ENCODE peak calls at places on chromosome 17, in six cellular contexts. One of them, this sample, is unnamed.

GRCh38 chr17:27442702-27443101 is 13.5 kb upstream of the KSR1 start:
- DNase-seq in mesenchymal stem cell: no peak
- DNase-seq in H9: no peak
- DNase-seq in H1: no peak
- DNase-seq in neuronal stem cell: no peak
- DNase-seq in IMR-90: no peak
- DNase-seq in this sample: no peak

GRCh38 chr17:3033741-3034577 is 29.4 kb downstream of the OR1D5 start:
- DNase-seq in mesenchymal stem cell: no peak
- DNase-seq in IMR-90: no peak
- DNase-seq in neuronal stem cell: no peak
- DNase-seq in H1: peak
- DNase-seq in H9: no peak
- DNase-seq in this sample: no peak

GRCh38 chr17:34259151-34259550 is 4.1 kb downstream of the CCL2 start:
- DNase-seq in H9: no peak
- DNase-seq in neuronal stem cell: no peak
- DNase-seq in IMR-90: peak
- DNase-seq in mesenchymal stem cell: no peak
- DNase-seq in H1: no peak
- DNase-seq in this sample: no peak

GRCh38 chr17:79391808-79392233 is 219.0 kb downstream of the RBFOX3 start:
- DNase-seq in neuronal stem cell: peak
- DNase-seq in H9: peak
- DNase-seq in H1: peak
- DNase-seq in mesenchymal stem cell: peak
- DNase-seq in IMR-90: peak
- DNase-seq in this sample: peak

GRCh38 chr17:21028192-21028591 is 14.6 kb downstream of the USP22 start:
- DNase-seq in IMR-90: no peak
- DNase-seq in mesenchymal stem cell: no peak
- DNase-seq in neuronal stem cell: no peak
- DNase-seq in H9: no peak
- DNase-seq in H1: no peak
- DNase-seq in this sample: no peak

GRCh38 chr17:16937431-16937830 is 34.5 kb downstream of the TNFRSF13B start:
- DNase-seq in H9: no peak
- DNase-seq in mesenchymal stem cell: no peak
- DNase-seq in IMR-90: no peak
- DNase-seq in neuronal stem cell: no peak
- DNase-seq in H1: no peak
- DNase-seq in this sample: no peak

GRCh38 chr17:32569171-32570080 is 82.6 kb downstream of the CDK5R1 start:
- DNase-seq in mesenchymal stem cell: peak
- DNase-seq in neuronal stem cell: no peak
- DNase-seq in H1: peak
- DNase-seq in IMR-90: no peak
- DNase-seq in H9: no peak
- DNase-seq in this sample: peak

GRCh38 chr17:43766413-43767052 is 7.9 kb upstream of the SOST start:
- DNase-seq in IMR-90: peak
- DNase-seq in mesenchymal stem cell: peak
- DNase-seq in H9: peak
- DNase-seq in H1: peak
- DNase-seq in neuronal stem cell: peak
- DNase-seq in this sample: peak

GRCh38 chr17:50893183-50893993 is 27.2 kb upstream of the TOB1 start:
- DNase-seq in H1: no peak
- DNase-seq in IMR-90: peak
- DNase-seq in mesenchymal stem cell: peak
- DNase-seq in neuronal stem cell: no peak
- DNase-seq in H9: no peak
- DNase-seq in this sample: no peak

GRCh38 chr17:32267690-32268205 is 2.1 kb downstream of the RHBDL3 start:
- DNase-seq in H9: peak
- DNase-seq in neuronal stem cell: no peak
- DNase-seq in H1: peak
- DNase-seq in mesenchymal stem cell: peak
- DNase-seq in IMR-90: no peak
- DNase-seq in this sample: no peak

GRCh38 chr17:73546770-73547345 is 97.4 kb downstream of the SDK2 start:
- DNase-seq in neuronal stem cell: peak
- DNase-seq in H9: peak
- DNase-seq in H1: peak
- DNase-seq in mesenchymal stem cell: peak
- DNase-seq in IMR-90: no peak
- DNase-seq in this sample: peak

GRCh38 chr17:76726231-76726765 is at the start of gene JMJD6:
- DNase-seq in IMR-90: peak
- DNase-seq in mesenchymal stem cell: peak
- DNase-seq in H1: peak
- DNase-seq in neuronal stem cell: peak
- DNase-seq in H9: peak
- DNase-seq in this sample: no peak

GRCh38 chr17:73686961-73687360 is 42.7 kb upstream of the SDK2 start:
- DNase-seq in mesenchymal stem cell: no peak
- DNase-seq in H9: no peak
- DNase-seq in IMR-90: no peak
- DNase-seq in neuronal stem cell: no peak
- DNase-seq in H1: peak
- DNase-seq in this sample: no peak

GRCh38 chr17:73215414-73215813 is 22.6 kb downstream of the COG1 start:
- DNase-seq in IMR-90: no peak
- DNase-seq in mesenchymal stem cell: no peak
- DNase-seq in H1: no peak
- DNase-seq in H9: peak
- DNase-seq in neuronal stem cell: no peak
- DNase-seq in this sample: no peak

GRCh38 chr17:32357615-32358014 is 7.7 kb downstream of the ZNF207 start:
- DNase-seq in neuronal stem cell: no peak
- DNase-seq in H9: no peak
- DNase-seq in mesenchymal stem cell: no peak
- DNase-seq in IMR-90: no peak
- DNase-seq in H1: no peak
- DNase-seq in this sample: no peak

GRCh38 chr17:39543669-39544068 is 64.1 kb downstream of the NEUROD2 start:
- DNase-seq in neuronal stem cell: no peak
- DNase-seq in IMR-90: no peak
- DNase-seq in mesenchymal stem cell: no peak
- DNase-seq in H9: no peak
- DNase-seq in H1: no peak
- DNase-seq in this sample: no peak

GRCh38 chr17:74832421-74832820 is 27.3 kb downstream of the GRIN2C start:
- DNase-seq in neuronal stem cell: no peak
- DNase-seq in IMR-90: no peak
- DNase-seq in H1: no peak
- DNase-seq in H9: no peak
- DNase-seq in mesenchymal stem cell: no peak
- DNase-seq in this sample: no peak

GRCh38 chr17:73203135-73203787 is 10.4 kb downstream of the COG1 start:
- DNase-seq in neuronal stem cell: no peak
- DNase-seq in IMR-90: no peak
- DNase-seq in mesenchymal stem cell: no peak
- DNase-seq in H1: no peak
- DNase-seq in H9: no peak
- DNase-seq in this sample: no peak

DNA sequence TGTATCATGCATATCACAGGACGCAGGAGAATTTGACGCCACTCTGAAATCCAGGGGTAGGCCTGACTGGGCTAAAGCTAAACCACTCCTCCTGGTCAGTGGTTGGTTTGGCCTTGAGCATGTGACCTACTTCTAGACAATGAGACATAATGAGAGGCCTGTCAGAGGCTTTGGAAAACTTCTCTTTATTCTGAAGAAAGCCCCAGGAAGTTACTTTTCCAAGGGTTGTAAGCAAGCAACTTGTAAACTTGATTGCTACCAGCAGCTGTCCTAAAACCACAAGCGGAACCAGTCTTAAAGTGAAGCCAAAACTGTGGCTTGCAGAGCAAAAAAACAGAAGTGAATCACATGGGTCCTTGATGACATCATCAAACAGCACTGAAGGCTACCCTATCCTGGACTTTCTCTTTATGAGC is 138.2 kb upstream of the COX10 start:
- DNase-seq in mesenchymal stem cell: peak
- DNase-seq in H9: no peak
- DNase-seq in neuronal stem cell: no peak
- DNase-seq in IMR-90: peak
- DNase-seq in H1: no peak
- DNase-seq in this sample: peak
- H2AK5ac ChIP-seq in mesenchymal stem cell: no peak
- H2AK5ac ChIP-seq in H9: no peak
- H2AK5ac ChIP-seq in neuronal stem cell: no peak
- H2AK5ac ChIP-seq in IMR-90: no peak
- H2AK5ac ChIP-seq in H1: no peak
- H2AK5ac ChIP-seq in this sample: no peak

GRCh38 chr17:11383157-11383556 is 142.1 kb downstream of the SHISA6 start:
- DNase-seq in mesenchymal stem cell: no peak
- DNase-seq in neuronal stem cell: no peak
- DNase-seq in H9: no peak
- DNase-seq in IMR-90: no peak
- DNase-seq in H1: no peak
- DNase-seq in this sample: no peak
- H3K14ac ChIP-seq in mesenchymal stem cell: no peak
- H3K14ac ChIP-seq in neuronal stem cell: no peak
- H3K14ac ChIP-seq in H9: no peak
- H3K14ac ChIP-seq in IMR-90: no peak
- H3K14ac ChIP-seq in H1: no peak
- H3K14ac ChIP-seq in this sample: no peak

GRCh38 chr17:7484964-7485377 is 805 bp downstream of the POLR2A start:
- DNase-seq in mesenchymal stem cell: no peak
- DNase-seq in H9: no peak
- DNase-seq in H1: no peak
- DNase-seq in IMR-90: no peak
- DNase-seq in neuronal stem cell: no peak
- DNase-seq in this sample: no peak
- H3K18ac ChIP-seq in mesenchymal stem cell: no peak
- H3K18ac ChIP-seq in H9: no peak
- H3K18ac ChIP-seq in H1: peak
- H3K18ac ChIP-seq in IMR-90: peak
- H3K18ac ChIP-seq in neuronal stem cell: peak
- H3K18ac ChIP-seq in this sample: no peak

GRCh38 chr17:58303981-58304734 is 23.4 kb upstream of the MPO start:
- DNase-seq in IMR-90: peak
- DNase-seq in mesenchymal stem cell: peak
- DNase-seq in neuronal stem cell: no peak
- DNase-seq in H1: peak
- DNase-seq in H9: peak
- DNase-seq in this sample: peak
- H2AK5ac ChIP-seq in IMR-90: no peak
- H2AK5ac ChIP-seq in mesenchymal stem cell: no peak
- H2AK5ac ChIP-seq in neuronal stem cell: peak
- H2AK5ac ChIP-seq in H1: no peak
- H2AK5ac ChIP-seq in H9: no peak
- H2AK5ac ChIP-seq in this sample: no peak

This sample was measured in trophoblast cell.